ENCODE peak calls at places on chromosomes 3 and 15, in five cellular contexts. Q, I, W, A and D are unnamed samples.

GRCh38 chr15:30008156-30008555 is 74.6 kb upstream of the GOLGA8J start:
- DNase-seq in I (no peak), Q (no peak), A (no peak), W (no peak), D (no peak)

GRCh38 chr3:33787328-33788009 is 11.0 kb upstream of the PDCD6IP start:
- DNase-seq in A (peak), Q (peak), W (peak), I (peak), D (peak)

GRCh38 chr3:44355634-44356033 is 17.1 kb downstream of the TCAIM start:
- DNase-seq in A (peak), W (peak), I (no peak), Q (no peak), D (no peak)

GRCh38 chr3:8481380-8481779 is 20.2 kb upstream of the LMCD1 start:
- DNase-seq in Q (no peak), A (no peak), W (no peak), I (no peak), D (no peak)

GRCh38 chr15:40307421-40308165 is at the start of gene PLCB2:
- DNase-seq in Q (peak), W (no peak), I (peak), A (no peak), D (peak)

GRCh38 chr3:32320080-32320479 is 71.6 kb upstream of the CMTM7 start:
- DNase-seq in I (no peak), A (no peak), W (no peak), Q (no peak), D (no peak)

GRCh38 chr15:50415752-50416404 is 8.3 kb upstream of the USP8 start:
- DNase-seq in Q (no peak), A (peak), I (no peak), W (no peak), D (no peak)

GRCh38 chr3:106160396-106160795 is 291.6 kb upstream of the CBLB start:
- DNase-seq in I (no peak), A (no peak), W (no peak), Q (no peak), D (no peak)

GRCh38 chr15:35783203-35783602 is 237.2 kb upstream of the DPH6 start:
- DNase-seq in I (no peak), A (no peak), Q (no peak), W (peak), D (no peak)

GRCh38 chr3:85594648-85595047 is 635.9 kb downstream of the CADM2 start:
- DNase-seq in W (no peak), Q (no peak), A (peak), I (no peak), D (no peak)